ENCODE peak calls at places on chromosomes 16 and 17, in ten cellular contexts. K, Q, J, G, F, H, S, U, E and N are unnamed samples.

GRCh38 chr17:48472485-48473281 is 42.7 kb upstream of the SKAP1 start:
- DNase-seq in K (peak), Q (no peak), J (no peak), G (peak), F (no peak), H (no peak), S (no peak), U (no peak), E (no peak), N (no peak)

GRCh38 chr17:42673885-42674754 is 2.7 kb downstream of the PLEKHH3 start:
- DNase-seq in K (peak), Q (peak), J (peak), G (peak), F (no peak), H (peak), S (peak), U (no peak), E (peak), N (no peak)

GRCh38 chr17:79864617-79865250 is 25.5 kb upstream of the CBX4 start:
- DNase-seq in K (no peak), Q (no peak), J (no peak), G (no peak), F (no peak), H (peak), S (no peak), U (no peak), E (no peak), N (no peak)

GRCh38 chr17:75077490-75078096 is 10.2 kb upstream of the SLC16A5 start:
- DNase-seq in K (peak), Q (peak), J (no peak), G (no peak), F (no peak), H (peak), S (no peak), U (no peak), E (no peak), N (no peak)

GRCh38 chr17:17492085-17492484 is 4.1 kb downstream of the RASD1 start:
- DNase-seq in K (no peak), Q (no peak), J (no peak), G (no peak), F (no peak), H (no peak), S (no peak), U (no peak), E (no peak), N (no peak)

GRCh38 chr17:47072881-47073280 is 93.8 kb upstream of the RPRML start:
- DNase-seq in K (no peak), Q (no peak), J (no peak), G (no peak), F (no peak), H (no peak), S (no peak), U (no peak), E (peak), N (no peak)

GRCh38 chr16:81633680-81634379 is 145.3 kb upstream of the PLCG2 start:
- DNase-seq in K (no peak), Q (no peak), J (no peak), G (no peak), F (no peak), H (peak), S (no peak), U (no peak), E (no peak), N (no peak)

GRCh38 chr16:65121870-65122723 is at the start of gene CDH11:
- DNase-seq in K (no peak), Q (peak), J (no peak), G (peak), F (peak), H (peak), S (peak), U (peak), E (no peak), N (no peak)

GRCh38 chr17:2087597-2088211 is 32.8 kb downstream of the HIC1 start:
- DNase-seq in K (peak), Q (no peak), J (no peak), G (peak), F (no peak), H (no peak), S (no peak), U (no peak), E (peak), N (no peak)

GRCh38 chr16:12474794-12475410 is 328.8 kb downstream of the CPPED1 start:
- DNase-seq in K (no peak), Q (no peak), J (no peak), G (no peak), F (no peak), H (no peak), S (no peak), U (no peak), E (no peak), N (no peak)

GRCh38 chr16:80084614-80085013 is 456.2 kb upstream of the DYNLRB2 start:
- DNase-seq in K (peak), Q (peak), J (peak), G (peak), F (peak), H (no peak), S (peak), U (peak), E (peak), N (no peak)

GRCh38 chr17:39607851-39608130 is at the start of gene NEUROD2:
- DNase-seq in K (no peak), Q (no peak), J (no peak), G (no peak), F (no peak), H (no peak), S (no peak), U (no peak), E (no peak), N (no peak)

GRCh38 chr17:31697838-31698237 is 161.2 kb downstream of the COPRS start:
- DNase-seq in K (no peak), Q (no peak), J (no peak), G (no peak), F (no peak), H (no peak), S (no peak), U (no peak), E (no peak), N (no peak)

GRCh38 chr17:45936610-45937009 is 42.3 kb downstream of the MAPT start:
- DNase-seq in K (no peak), Q (no peak), J (no peak), G (no peak), F (no peak), H (no peak), S (no peak), U (peak), E (no peak), N (no peak)

GRCh38 chr16:25126820-25127232 is 15.3 kb downstream of the LCMT1 start:
- DNase-seq in K (peak), Q (no peak), J (peak), G (peak), F (peak), H (no peak), S (no peak), U (no peak), E (peak), N (no peak)

GRCh38 chr16:30977502-30977901 is 7.5 kb upstream of the HSD3B7 start:
- DNase-seq in K (no peak), Q (no peak), J (no peak), G (no peak), F (no peak), H (no peak), S (peak), U (no peak), E (peak), N (no peak)

GRCh38 chr17:77681820-77682219 is 276.7 kb upstream of the TNRC6C start:
- DNase-seq in K (no peak), Q (no peak), J (no peak), G (peak), F (no peak), H (peak), S (no peak), U (no peak), E (no peak), N (no peak)

GRCh38 chr17:43615330-43615729 is 46.4 kb downstream of the MEOX1 start:
- DNase-seq in K (no peak), Q (no peak), J (no peak), G (peak), F (no peak), H (no peak), S (no peak), U (no peak), E (no peak), N (no peak)

GRCh38 chr17:57708401-57708800 is 36.7 kb downstream of the CCDC182 start:
- DNase-seq in K (no peak), Q (no peak), J (no peak), G (no peak), F (no peak), H (no peak), S (peak), U (no peak), E (peak), N (no peak)

GRCh38 chr16:83826146-83826913 is 18.6 kb downstream of the HSBP1 start:
- DNase-seq in K (peak), Q (peak), J (peak), G (peak), F (peak), H (peak), S (peak), U (peak), E (peak), N (peak)
- TF ChIP-seq CTCF in K (peak), Q (peak), J (peak), G (peak), F (peak), H (peak), S (peak), U (peak), E (peak), N (no peak)

DNA sequence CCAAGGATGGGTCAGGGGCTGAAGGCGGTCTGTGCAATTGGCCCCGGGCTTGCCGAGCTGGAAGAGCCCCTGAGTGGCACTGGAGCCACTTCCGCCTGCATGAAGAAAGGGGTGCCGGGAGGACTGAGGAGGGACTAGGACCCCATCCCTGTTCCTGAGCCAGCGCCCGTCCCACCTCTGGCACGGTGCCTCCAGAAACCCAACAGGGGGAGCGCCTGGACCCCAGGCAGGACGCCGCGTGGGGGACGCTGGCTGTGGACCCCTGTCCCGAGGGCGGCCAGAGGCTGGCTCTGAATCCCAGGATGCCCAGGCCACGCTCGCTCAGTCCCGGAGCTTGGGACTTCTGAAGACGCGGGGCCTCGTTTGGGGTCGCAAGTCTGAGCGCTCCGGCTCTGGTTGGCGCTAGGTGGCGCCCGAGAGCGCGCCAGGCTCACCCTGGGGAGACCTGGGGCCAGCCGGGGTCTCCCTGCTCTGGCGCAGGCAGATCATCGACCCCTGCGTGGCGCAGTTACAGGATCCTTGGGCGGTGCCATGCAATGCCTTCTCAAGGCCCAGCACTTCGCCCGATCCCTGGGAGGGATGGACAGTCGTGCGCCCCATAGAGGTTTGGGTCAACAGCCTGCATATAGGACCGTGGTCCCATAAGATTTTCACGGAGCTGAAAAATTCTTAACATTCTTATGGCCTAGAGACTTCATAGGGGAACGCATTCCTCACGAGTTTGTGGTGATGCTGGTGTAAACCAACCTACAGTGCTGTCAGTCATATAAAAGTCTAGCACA is 58.5 kb upstream of the CREBBP start:
- DNase-seq in K (peak), Q (peak), J (peak), G (peak), F (no peak), H (peak), S (peak), U (no peak), E (peak), N (no peak)
- TF ChIP-seq CTCF in K (peak), Q (peak), J (peak), G (peak), F (peak), H (peak), S (peak), U (peak), E (peak), N (peak)

GRCh38 chr16:5763176-5763575 is 665.6 kb upstream of the EEF2KMT start:
- DNase-seq in K (no peak), Q (no peak), J (no peak), G (no peak), F (no peak), H (no peak), S (no peak), U (no peak), E (no peak), N (no peak)

GRCh38 chr16:5770118-5770517 is 672.5 kb upstream of the EEF2KMT start:
- DNase-seq in K (no peak), Q (no peak), J (no peak), G (no peak), F (no peak), H (no peak), S (no peak), U (no peak), E (no peak), N (no peak)

GRCh38 chr16:5769513-5769912 is 671.9 kb upstream of the EEF2KMT start:
- DNase-seq in K (no peak), Q (no peak), J (no peak), G (no peak), F (no peak), H (no peak), S (no peak), U (no peak), E (no peak), N (no peak)

DNA sequence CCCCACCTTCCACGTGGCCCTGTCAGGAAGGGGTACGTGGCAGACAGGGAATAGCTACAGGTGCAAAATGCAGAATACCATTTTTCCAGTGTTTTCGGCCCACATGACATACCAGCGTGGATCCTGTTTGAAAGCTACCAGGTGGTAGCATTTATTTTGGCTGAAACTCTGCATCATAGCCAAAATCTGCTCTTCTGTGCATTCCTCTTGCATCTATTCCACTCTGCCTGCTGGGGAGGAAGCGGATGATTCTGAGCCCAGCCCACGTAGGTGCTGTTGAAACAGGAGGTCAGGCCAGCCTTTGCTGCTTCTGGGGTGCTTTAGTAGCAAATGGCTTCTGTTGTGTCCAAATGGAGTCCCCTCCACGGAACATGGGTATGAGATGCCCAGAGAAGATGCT is 670.9 kb upstream of the EEF2KMT start:
- DNase-seq in K (no peak), Q (no peak), J (no peak), G (no peak), F (no peak), H (no peak), S (no peak), U (no peak), E (no peak), N (no peak)
- TF ChIP-seq CTCF in K (no peak), Q (no peak), J (no peak), G (no peak), F (no peak), H (no peak), S (no peak), U (no peak), E (no peak), N (no peak)

GRCh38 chr17:3658784-3659449 is 9.5 kb downstream of the TAX1BP3 start:
- DNase-seq in K (no peak), Q (peak), J (no peak), G (no peak), F (no peak), H (no peak), S (no peak), U (no peak), E (no peak), N (no peak)

GRCh38 chr17:3657874-3658783 is 10.2 kb downstream of the TAX1BP3 start:
- DNase-seq in K (no peak), Q (no peak), J (no peak), G (no peak), F (no peak), H (no peak), S (no peak), U (no peak), E (no peak), N (no peak)

GRCh38 chr17:3660311-3660891 is 8.0 kb downstream of the TAX1BP3 start:
- DNase-seq in K (no peak), Q (peak), J (no peak), G (no peak), F (no peak), H (no peak), S (no peak), U (no peak), E (no peak), N (no peak)

GRCh38 chr17:3657588-3657869 is 10.8 kb downstream of the TAX1BP3 start:
- DNase-seq in K (no peak), Q (no peak), J (no peak), G (no peak), F (no peak), H (no peak), S (no peak), U (no peak), E (no peak), N (no peak)

GRCh38 chr17:3659541-3660111 is 8.8 kb downstream of the TAX1BP3 start:
- DNase-seq in K (no peak), Q (peak), J (peak), G (peak), F (peak), H (peak), S (no peak), U (peak), E (no peak), N (peak)
- TF ChIP-seq CTCF in K (no peak), Q (peak), J (no peak), G (peak), F (peak), H (no peak), S (no peak), U (no peak), E (no peak), N (no peak)

GRCh38 chr16:56773531-56773930 is 43.6 kb downstream of the NUP93 start:
- DNase-seq in K (no peak), Q (no peak), J (no peak), G (no peak), F (no peak), H (no peak), S (no peak), U (no peak), E (no peak), N (no peak)
- TF ChIP-seq CTCF in K (no peak), Q (no peak), J (no peak), G (no peak), F (no peak), H (no peak), S (no peak), U (no peak), E (no peak), N (no peak)

GRCh38 chr16:57476546-57477410 is 9.5 kb downstream of the DOK4 start:
- DNase-seq in K (no peak), Q (no peak), J (no peak), G (no peak), F (no peak), H (no peak), S (no peak), U (no peak), E (peak), N (no peak)
- TF ChIP-seq CTCF in K (no peak), Q (no peak), J (no peak), G (no peak), F (no peak), H (no peak), S (no peak), U (no peak), E (no peak), N (no peak)

DNA sequence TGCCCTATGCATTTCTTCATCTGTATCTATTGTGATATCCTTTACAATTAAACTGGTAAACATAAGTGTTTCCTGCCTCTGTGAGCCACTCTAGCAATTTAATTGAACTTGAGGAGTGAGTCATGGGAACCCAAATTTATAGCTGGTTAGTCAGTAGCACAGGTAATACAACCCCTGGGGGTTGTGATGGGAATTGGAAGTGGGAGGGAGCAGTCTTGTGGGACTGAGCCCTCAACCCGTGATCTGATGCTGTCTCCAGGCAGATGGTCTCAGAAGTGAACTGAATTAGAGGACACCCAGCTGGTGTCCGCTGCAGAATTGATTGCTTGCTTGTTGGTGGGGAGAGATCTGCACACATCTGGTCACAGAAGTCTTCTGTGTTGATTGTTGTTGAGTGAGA is 7.7 kb upstream of the ST6GALNAC2 start:
- DNase-seq in K (no peak), Q (no peak), J (no peak), G (no peak), F (no peak), H (no peak), S (no peak), U (no peak), E (no peak), N (no peak)
- TF ChIP-seq CTCF in K (no peak), Q (no peak), J (no peak), G (no peak), F (peak), H (no peak), S (no peak), U (no peak), E (no peak), N (no peak)

GRCh38 chr16:75320435-75320834 is 69.0 kb upstream of the BCAR1 start:
- DNase-seq in K (peak), Q (no peak), J (no peak), G (no peak), F (no peak), H (no peak), S (no peak), U (no peak), E (peak), N (no peak)
- TF ChIP-seq CTCF in K (no peak), Q (no peak), J (no peak), G (no peak), F (no peak), H (peak), S (no peak), U (no peak), E (no peak), N (no peak)

GRCh38 chr16:2537451-2538379 is at the start of gene PDPK1:
- DNase-seq in K (peak), Q (peak), J (peak), G (peak), F (peak), H (peak), S (peak), U (peak), E (peak), N (no peak)
- TF ChIP-seq CTCF in K (no peak), Q (no peak), J (no peak), G (no peak), F (no peak), H (no peak), S (no peak), U (no peak), E (no peak), N (no peak)

GRCh38 chr16:73530529-73530928 is 482.6 kb upstream of the ZFHX3 start:
- DNase-seq in K (no peak), Q (no peak), J (no peak), G (no peak), F (no peak), H (no peak), S (no peak), U (no peak), E (no peak), N (no peak)

GRCh38 chr16:73523209-73523608 is 475.3 kb upstream of the ZFHX3 start:
- DNase-seq in K (no peak), Q (no peak), J (no peak), G (no peak), F (no peak), H (no peak), S (no peak), U (no peak), E (no peak), N (no peak)

GRCh38 chr16:73531021-73531420 is 483.1 kb upstream of the ZFHX3 start:
- DNase-seq in K (no peak), Q (no peak), J (no peak), G (no peak), F (no peak), H (no peak), S (no peak), U (no peak), E (no peak), N (no peak)

GRCh38 chr16:73529303-73530012 is 481.5 kb upstream of the ZFHX3 start:
- DNase-seq in K (no peak), Q (no peak), J (no peak), G (no peak), F (no peak), H (no peak), S (no peak), U (no peak), E (no peak), N (no peak)

DNA sequence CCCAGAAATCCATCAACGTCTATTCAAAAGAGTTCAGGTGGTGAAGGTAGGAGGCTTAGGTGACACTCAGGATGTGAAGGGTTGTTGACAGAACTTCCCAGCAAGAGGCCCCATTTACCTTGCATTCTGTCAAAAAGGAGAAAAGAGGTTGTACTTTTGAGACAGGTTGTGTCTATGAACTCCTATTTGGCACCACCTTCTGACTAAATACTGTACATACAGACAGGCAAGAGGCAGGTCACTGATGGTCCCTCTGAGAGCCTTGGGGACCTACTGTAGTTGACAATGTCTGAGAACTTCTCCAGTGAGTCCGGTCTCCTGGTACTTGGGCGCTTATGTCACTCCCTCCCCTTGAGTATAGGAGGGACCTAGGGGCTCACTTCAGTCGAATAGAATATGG is 479.3 kb upstream of the ZFHX3 start:
- DNase-seq in K (peak), Q (no peak), J (no peak), G (no peak), F (no peak), H (no peak), S (no peak), U (no peak), E (peak), N (no peak)
- TF ChIP-seq CTCF in K (no peak), Q (no peak), J (no peak), G (no peak), F (peak), H (no peak), S (no peak), U (no peak), E (no peak), N (no peak)